ENCODE peak calls at places on chromosome 1, in eight cellular contexts. Z, I, D, G, C, N, J and A are unnamed samples.

GRCh38 chr1:143748906-143749305 is 222.9 kb downstream of the FAM72C start:
- DNase-seq in Z (no peak), I (no peak), D (no peak), G (no peak), C (no peak), N (no peak), J (no peak), A (no peak)

GRCh38 chr1:119321661-119322419 is 46.7 kb upstream of the HAO2 start:
- DNase-seq in Z (no peak), I (no peak), D (no peak), G (no peak), C (no peak), N (no peak), J (no peak), A (no peak)

GRCh38 chr1:202164271-202165037 is 4.1 kb upstream of the PTPN7 start:
- DNase-seq in Z (peak; percentile 77), I (no peak), D (no peak), G (no peak), C (peak; percentile 77), N (no peak), J (no peak), A (peak; percentile 64)

GRCh38 chr1:241702436-241702835 is 50.4 kb downstream of the WDR64 start:
- DNase-seq in Z (no peak), I (no peak), D (no peak), G (peak; percentile 73), C (no peak), N (no peak), J (no peak), A (no peak)

GRCh38 chr1:215146252-215146975 is 63.9 kb downstream of the KCNK2 start:
- DNase-seq in Z (no peak), I (no peak), D (no peak), G (peak; percentile 18), C (no peak), N (no peak), J (no peak), A (no peak)

GRCh38 chr1:19665456-19666138 is 922 bp downstream of the HTR6 start:
- DNase-seq in Z (no peak), I (no peak), D (peak; percentile 85), G (no peak), C (no peak), N (no peak), J (no peak), A (no peak)

GRCh38 chr1:227947425-227947677 is 381 bp downstream of the WNT9A start:
- DNase-seq in Z (no peak), I (peak; percentile 42), D (no peak), G (no peak), C (no peak), N (no peak), J (peak; percentile 75), A (no peak)

GRCh38 chr1:227322376-227322775 is 4.1 kb upstream of the CDC42BPA start:
- DNase-seq in Z (no peak), I (no peak), D (peak; percentile 29), G (no peak), C (no peak), N (no peak), J (no peak), A (no peak)

GRCh38 chr1:93178418-93178817 is 1.8 kb downstream of the TMED5 start:
- DNase-seq in Z (no peak), I (no peak), D (no peak), G (no peak), C (no peak), N (no peak), J (no peak), A (no peak)

GRCh38 chr1:163410073-163410522 is 88.3 kb downstream of the NUF2 start:
- DNase-seq in Z (peak; percentile 23), I (no peak), D (peak; percentile 67), G (peak; percentile 47), C (peak; percentile 3), N (no peak), J (peak; percentile 38), A (no peak)

GRCh38 chr1:239388578-239388977 is 2.2 kb downstream of the CHRM3 start:
- DNase-seq in Z (no peak), I (no peak), D (no peak), G (no peak), C (no peak), N (no peak), J (no peak), A (no peak)

GRCh38 chr1:169795687-169796086 is 980 bp upstream of the METTL18 start:
- DNase-seq in Z (peak; percentile 63), I (no peak), D (peak; percentile 7), G (no peak), C (no peak), N (no peak), J (no peak), A (no peak)

GRCh38 chr1:172909606-172910326 is 141.0 kb downstream of the TNFSF18 start:
- DNase-seq in Z (no peak), I (no peak), D (no peak), G (peak; percentile 95), C (no peak), N (no peak), J (no peak), A (no peak)

GRCh38 chr1:202593845-202594244 is 116.4 kb downstream of the SYT2 start:
- DNase-seq in Z (no peak), I (no peak), D (no peak), G (peak; percentile 27), C (no peak), N (no peak), J (no peak), A (no peak)

GRCh38 chr1:107618539-107618938 is 346.4 kb downstream of the VAV3 start:
- DNase-seq in Z (no peak), I (no peak), D (no peak), G (no peak), C (no peak), N (no peak), J (no peak), A (no peak)

GRCh38 chr1:8137406-8138244 is 111.5 kb upstream of the ERRFI1 start:
- DNase-seq in Z (no peak), I (peak; percentile 75), D (peak; percentile 4), G (peak; percentile 96), C (no peak), N (no peak), J (no peak), A (no peak)

GRCh38 chr1:109240158-109241152 is 8.9 kb upstream of the CELSR2 start:
- DNase-seq in Z (no peak), I (peak; percentile 73), D (peak; percentile 82), G (peak; percentile 44), C (no peak), N (no peak), J (no peak), A (no peak)

GRCh38 chr1:179881642-179882252 is 338 bp upstream of the TOR1AIP1 start:
- DNase-seq in Z (no peak), I (peak; percentile 95), D (peak; percentile 79), G (peak; percentile 90), C (no peak), N (no peak), J (peak; percentile 67), A (no peak)

GRCh38 chr1:56387071-56387747 is 192.2 kb downstream of the PLPP3 start:
- DNase-seq in Z (no peak), I (no peak), D (no peak), G (no peak), C (no peak), N (no peak), J (no peak), A (no peak)

GRCh38 chr1:214008791-214009612 is 21.2 kb downstream of the PROX1 start:
- DNase-seq in Z (no peak), I (no peak), D (no peak), G (no peak), C (no peak), N (no peak), J (no peak), A (no peak)

GRCh38 chr1:5967351-5968160 is 24.7 kb downstream of the NPHP4 start:
- DNase-seq in Z (no peak), I (peak; percentile 72), D (no peak), G (no peak), C (no peak), N (no peak), J (no peak), A (no peak)

GRCh38 chr1:162319510-162320160 is 57.0 kb downstream of the SPATA46 start:
- DNase-seq in Z (no peak), I (no peak), D (no peak), G (no peak), C (no peak), N (no peak), J (no peak), A (no peak)

GRCh38 chr1:213892471-213892870 is 95.3 kb upstream of the PROX1 start:
- DNase-seq in Z (no peak), I (no peak), D (no peak), G (no peak), C (no peak), N (no peak), J (no peak), A (no peak)

GRCh38 chr1:207826557-207827487 is 75.0 kb downstream of the CD46 start:
- DNase-seq in Z (no peak), I (no peak), D (no peak), G (peak; percentile 35), C (no peak), N (no peak), J (no peak), A (no peak)